ENCODE peak calls at places on chromosomes 16 and 17, in eight cellular contexts. C is CD8-positive, alpha-beta memory T cell; I is CD4-positive, CD25-positive, alpha-beta regulatory T cell; K is GM23338; W is fibroblast of lung; H is upper lobe of right lung; A is left ventricle myocardium inferior; E is right atrium auricular region. B is an unnamed sample.

GRCh38 chr17:45224671-45225050 is 3.0 kb downstream of the FMNL1 start:
- DNase-seq in K (no peak), A (no peak), E (no peak), I (no peak), H (no peak), W (no peak), C (no peak), B (no peak)

GRCh38 chr17:4559139-4559791 is 1.1 kb downstream of the GGT6 start:
- DNase-seq in C (no peak), E (no peak), K (no peak), A (no peak), H (peak; percentile 57), I (no peak), W (no peak), B (peak; percentile 52)

GRCh38 chr17:30278032-30278431 is 13.7 kb downstream of the BLMH start:
- DNase-seq in C (no peak), W (peak; percentile 50), E (no peak), I (no peak), H (no peak), A (peak; percentile 20), K (peak; percentile 35), B (peak; percentile 49)

GRCh38 chr17:82649501-82650261 is 1.4 kb upstream of the WDR45B start:
- DNase-seq in I (no peak), C (no peak), W (no peak), E (no peak), H (peak; percentile 68), K (no peak), A (no peak), B (no peak)

GRCh38 chr17:44928950-44929720 is 13.8 kb upstream of the GFAP start:
- DNase-seq in I (no peak), A (peak; percentile 7), E (no peak), C (no peak), W (no peak), K (no peak), H (peak; percentile 29), B (no peak)

GRCh38 chr17:54951286-54951685 is 17.2 kb downstream of the COX11 start:
- DNase-seq in C (no peak), K (no peak), H (no peak), I (no peak), E (no peak), A (no peak), W (no peak), B (no peak)

GRCh38 chr17:64213995-64214507 is 49.0 kb downstream of the TEX2 start:
- DNase-seq in W (no peak), H (no peak), A (no peak), E (no peak), C (no peak), I (no peak), K (no peak), B (no peak)

GRCh38 chr16:3611145-3611977 is at the start of gene SLX4:
- DNase-seq in W (peak; percentile 87), K (peak; percentile 94), H (peak; percentile 96), E (peak; percentile 86), I (peak; percentile 88), C (peak; percentile 88), A (peak; percentile 90), B (peak; percentile 95)

GRCh38 chr17:62611767-62612166 is 15.7 kb upstream of the MRC2 start:
- DNase-seq in I (no peak), H (no peak), A (no peak), C (no peak), K (no peak), W (no peak), E (no peak), B (no peak)

GRCh38 chr16:1109648-1110047 is 13.6 kb upstream of the C1QTNF8 start:
- DNase-seq in E (no peak), A (no peak), H (no peak), C (no peak), K (no peak), I (no peak), W (no peak), B (no peak)

GRCh38 chr17:2705888-2706795 is 5.4 kb downstream of the CLUH start:
- DNase-seq in C (no peak), I (no peak), A (no peak), H (peak; percentile 60), E (no peak), K (no peak), W (no peak), B (no peak)

GRCh38 chr16:474420-475122 is 49.1 kb downstream of the RAB11FIP3 start:
- DNase-seq in H (no peak), A (no peak), K (no peak), E (no peak), C (no peak), I (no peak), W (no peak), B (no peak)

GRCh38 chr16:66714659-66715307 is 18.2 kb upstream of the CMTM4 start:
- DNase-seq in K (no peak), I (no peak), C (no peak), H (no peak), A (no peak), E (no peak), W (no peak), B (no peak)

GRCh38 chr17:78131172-78132085 is 858 bp downstream of the TMC8 start:
- DNase-seq in I (peak; percentile 45), C (peak; percentile 49), A (no peak), H (peak; percentile 79), W (no peak), E (no peak), K (no peak), B (peak; percentile 15)

GRCh38 chr17:43723697-43724359 is 34.8 kb downstream of the SOST start:
- DNase-seq in H (no peak), I (no peak), W (peak; percentile 31), C (no peak), A (no peak), K (no peak), E (no peak), B (peak; percentile 25)

GRCh38 chr17:79915850-79916430 is 76.7 kb upstream of the CBX4 start:
- DNase-seq in H (peak; percentile 84), I (no peak), A (no peak), E (no peak), C (no peak), K (peak; percentile 77), W (peak; percentile 55), B (peak; percentile 70)

GRCh38 chr17:16922386-16923096 is 49.4 kb downstream of the TNFRSF13B start:
- DNase-seq in H (peak; percentile 45), A (no peak), W (no peak), C (no peak), E (no peak), K (no peak), I (no peak), B (no peak)

GRCh38 chr16:75062944-75063444 is 53.6 kb downstream of the LDHD start:
- DNase-seq in H (no peak), E (no peak), C (no peak), K (no peak), A (no peak), I (no peak), W (no peak), B (no peak)

GRCh38 chr16:57823836-57824235 is 21.5 kb upstream of the KIFC3 start:
- DNase-seq in E (no peak), C (no peak), I (no peak), W (no peak), H (no peak), K (no peak), A (no peak), B (no peak)

DNA sequence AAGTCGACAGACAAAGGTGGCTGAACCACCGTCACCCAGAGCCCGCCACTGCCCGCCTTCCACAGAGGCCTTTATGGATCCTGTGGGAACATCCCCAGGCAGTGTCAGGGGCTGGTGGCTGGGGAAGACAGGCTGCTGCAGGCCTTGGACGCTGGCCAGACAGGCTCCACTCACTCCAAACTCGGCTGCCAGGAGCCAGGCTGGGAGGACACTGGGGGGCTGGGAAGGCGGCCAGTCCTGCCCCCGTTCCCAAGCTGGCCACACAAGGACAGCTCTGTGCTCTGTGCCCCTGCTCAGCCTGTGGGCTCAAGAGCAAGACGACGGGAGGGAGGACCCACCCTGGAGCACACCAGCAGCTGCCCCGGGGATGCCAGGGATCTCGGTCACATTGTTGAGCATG is 7.6 kb upstream of the LCAT start:
- DNase-seq in K (no peak), W (no peak), A (peak; percentile 77), I (no peak), C (no peak), H (no peak), E (no peak), B (peak; percentile 36)
- H3K36me3 ChIP-seq in K (peaks cover 13% of the 10 kb centered on the region), W (peaks cover 57% of the 10 kb centered on the region), A (peaks cover 98% of the 10 kb centered on the region), I (peaks cover 8% of the 10 kb centered on the region), C (peaks cover 6% of the 10 kb centered on the region), H (peaks cover 100% of the 10 kb centered on the region), E (peaks cover 99% of the 10 kb centered on the region), B (no peaks in the 10 kb centered on the region)

GRCh38 chr16:28623172-28623711 is 13.4 kb upstream of the SULT1A1 start:
- DNase-seq in K (peak; percentile 36), H (peak; percentile 88), E (no peak), A (peak; percentile 37), C (peak; percentile 37), W (no peak), I (peak; percentile 38), B (peak; percentile 84)
- H3K4me3 ChIP-seq in K (no peak overlapping the region), H (peak overlapping the region; percentile 60), E (peak overlapping the region; percentile 37), A (peak overlapping the region; percentile 68), C (peak overlapping the region; percentile 54), W (no peak overlapping the region), I (no peak overlapping the region), B (peak overlapping the region; percentile 51)

GRCh38 chr17:29159286-29159860 is 20.8 kb downstream of the MYO18A start:
- DNase-seq in E (no peak), W (no peak), I (no peak), C (no peak), H (no peak), K (no peak), A (no peak), B (no peak)
- H3K27ac ChIP-seq in E (no peak overlapping the region), W (no peak overlapping the region), I (no peak overlapping the region), C (no peak overlapping the region), H (peak overlapping the region; percentile 58), K (no peak overlapping the region), A (no peak overlapping the region), B (no peak overlapping the region)

GRCh38 chr16:20320592-20320991 is 6.7 kb downstream of the GP2 start:
- DNase-seq in E (no peak), W (no peak), A (no peak), H (no peak), K (no peak), I (no peak), C (no peak), B (no peak)

GRCh38 chr16:20322696-20323095 is 4.6 kb downstream of the GP2 start:
- DNase-seq in K (no peak), I (no peak), W (no peak), E (no peak), H (no peak), C (no peak), A (no peak), B (peak; percentile 41)

GRCh38 chr16:20323591-20324117 is 3.7 kb downstream of the GP2 start:
- DNase-seq in H (no peak), A (no peak), I (no peak), K (peak; percentile 9), C (no peak), E (no peak), W (no peak), B (peak; percentile 75)

GRCh38 chr16:20320178-20320577 is 7.1 kb downstream of the GP2 start:
- DNase-seq in E (no peak), C (no peak), K (no peak), I (no peak), H (no peak), W (no peak), A (no peak), B (peak; percentile 51)

DNA sequence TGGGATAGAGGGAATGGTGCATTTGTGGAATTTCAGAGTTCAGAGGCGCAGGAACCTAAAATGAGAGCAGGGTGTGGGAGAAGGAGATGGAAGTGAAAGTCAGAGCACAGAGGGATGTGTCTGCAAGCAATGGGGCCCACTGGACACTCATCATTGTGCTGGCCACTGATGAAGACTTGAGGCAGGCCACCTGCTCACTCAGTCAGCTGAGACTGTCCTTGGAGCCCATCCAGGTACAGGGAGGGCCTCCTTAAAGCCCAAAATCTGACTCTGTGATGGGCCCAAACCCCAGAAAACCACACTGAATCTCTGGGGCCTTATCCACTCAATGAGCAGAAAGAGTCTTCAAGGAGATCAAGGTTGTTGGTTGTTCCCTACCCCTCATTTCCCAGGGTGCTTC is 5.6 kb downstream of the GP2 start:
- DNase-seq in H (no peak), E (no peak), K (no peak), C (no peak), I (no peak), A (no peak), W (no peak), B (peak; percentile 68)
- H3K36me3 ChIP-seq in H (no peaks in the 10 kb centered on the region), E (no peaks in the 10 kb centered on the region), K (no peaks in the 10 kb centered on the region), C (no peaks in the 10 kb centered on the region), I (no peaks in the 10 kb centered on the region), A (no peaks in the 10 kb centered on the region), W (no peaks in the 10 kb centered on the region), B (peaks cover 30% of the 10 kb centered on the region)

B was measured in body of pancreas.